ENCODE peak calls at places on chromosomes 1 and 21, in eight cellular contexts. R is neural progenitor cell; U is lung; O is endodermal cell; J is SK-N-SH; P is CD4-positive, CD25-positive, alpha-beta regulatory T cell; M is Peyer's patch; G is IMR-90. K is an unnamed sample.

GRCh38 chr1:90964444-90965035 is 57.3 kb downstream of the ZNF644 start:
- DNase-seq in O (no peak), J (no peak), U (no peak), P (peak; percentile 15), M (no peak), G (peak; percentile 21), R (peak; percentile 15), K (no peak)

GRCh38 chr1:10651377-10651776 is 145.1 kb downstream of the CASZ1 start:
- DNase-seq in O (peak; percentile 86), J (no peak), G (peak; percentile 31), U (peak; percentile 42), P (no peak), R (peak; percentile 56), M (no peak), K (no peak)

GRCh38 chr1:154975409-154976205 is 1.1 kb downstream of the CKS1B start:
- DNase-seq in U (peak; percentile 69), P (peak; percentile 48), J (no peak), O (peak; percentile 77), R (peak; percentile 64), G (peak; percentile 53), M (peak; percentile 79), K (peak; percentile 44)

GRCh38 chr1:7517611-7518330 is 253.3 kb upstream of the VAMP3 start:
- DNase-seq in M (no peak), J (no peak), G (no peak), O (no peak), R (no peak), U (no peak), P (no peak), K (no peak)

GRCh38 chr1:56424744-56425493 is 154.4 kb downstream of the PLPP3 start:
- DNase-seq in G (peak; percentile 71), O (no peak), R (peak; percentile 88), P (no peak), J (no peak), M (no peak), U (peak; percentile 39), K (no peak)

GRCh38 chr21:28537371-28538079 is 455.2 kb downstream of the LTN1 start:
- DNase-seq in U (no peak), G (peak; percentile 100), J (no peak), O (no peak), R (no peak), M (no peak), P (no peak), K (no peak)

GRCh38 chr1:155003227-155003765 is 694 bp downstream of the ZBTB7B start:
- DNase-seq in O (peak; percentile 81), G (no peak), M (peak; percentile 67), R (peak; percentile 62), U (no peak), J (peak; percentile 65), P (no peak), K (no peak)

GRCh38 chr1:79899914-79900313 is 893.4 kb upstream of the ADGRL4 start:
- DNase-seq in U (no peak), O (no peak), J (no peak), M (no peak), R (no peak), P (no peak), G (peak; percentile 100), K (no peak)

GRCh38 chr1:218025454-218025853 is 259.6 kb upstream of the RRP15 start:
- DNase-seq in P (no peak), O (no peak), U (no peak), J (no peak), R (no peak), M (no peak), G (peak; percentile 76), K (no peak)

GRCh38 chr1:234413485-234413884 is 40.2 kb downstream of the COA6 start:
- DNase-seq in P (no peak), G (no peak), U (no peak), M (no peak), O (no peak), J (no peak), R (no peak), K (no peak)

GRCh38 chr1:45785583-45785982 is 17.8 kb upstream of the MAST2 start:
- DNase-seq in O (no peak), R (no peak), M (no peak), J (no peak), P (peak; percentile 40), G (no peak), U (no peak), K (peak; percentile 13)

GRCh38 chr1:19877821-19878636 is 4.2 kb upstream of the OTUD3 start:
- DNase-seq in U (no peak), M (peak; percentile 70), O (peak; percentile 54), R (peak; percentile 28), J (no peak), P (no peak), G (no peak), K (no peak)

GRCh38 chr1:101506541-101507164 is 269.8 kb downstream of the S1PR1 start:
- DNase-seq in R (peak; percentile 62), O (peak; percentile 69), G (peak; percentile 31), P (peak; percentile 33), U (no peak), M (no peak), J (peak; percentile 33), K (no peak)

GRCh38 chr1:11558286-11558685 is 79.3 kb downstream of the DISP3 start:
- DNase-seq in G (no peak), J (no peak), O (peak; percentile 65), U (no peak), P (no peak), M (no peak), R (peak; percentile 36), K (no peak)

GRCh38 chr21:34800797-34801518 is 132.2 kb downstream of the CLIC6 start:
- DNase-seq in M (no peak), U (no peak), R (no peak), J (no peak), P (no peak), O (no peak), G (peak; percentile 46), K (no peak)

GRCh38 chr1:206898909-206899431 is 1.7 kb downstream of the IL24 start:
- DNase-seq in U (no peak), G (no peak), M (no peak), P (no peak), O (no peak), J (no peak), R (no peak), K (no peak)

GRCh38 chr1:206898089-206898908 is 1.1 kb downstream of the IL24 start:
- DNase-seq in J (no peak), P (no peak), M (no peak), U (no peak), R (no peak), O (no peak), G (peak; percentile 71), K (no peak)

GRCh38 chr1:206896261-206896660 is 982 bp upstream of the IL24 start:
- DNase-seq in M (no peak), G (no peak), R (no peak), U (no peak), J (no peak), P (no peak), O (no peak), K (no peak)

GRCh38 chr1:206895837-206896242 is 1.4 kb upstream of the IL24 start:
- DNase-seq in G (peak; percentile 68), O (no peak), R (no peak), U (no peak), P (no peak), M (no peak), J (no peak), K (no peak)

GRCh38 chr1:206897175-206897574 is at the start of gene IL24:
- DNase-seq in O (no peak), P (no peak), M (no peak), U (no peak), R (no peak), G (no peak), J (no peak), K (no peak)
- H3K27ac ChIP-seq in O (no peak within 1 kb of the TSS), P (no peak within 1 kb of the TSS), M (no peak within 1 kb of the TSS), U (peak within 1 kb of the TSS; percentile 64), R (no peak within 1 kb of the TSS), G (peak within 1 kb of the TSS; percentile 85), J (peak within 1 kb of the TSS; percentile 28), K (no peak within 1 kb of the TSS)

DNA sequence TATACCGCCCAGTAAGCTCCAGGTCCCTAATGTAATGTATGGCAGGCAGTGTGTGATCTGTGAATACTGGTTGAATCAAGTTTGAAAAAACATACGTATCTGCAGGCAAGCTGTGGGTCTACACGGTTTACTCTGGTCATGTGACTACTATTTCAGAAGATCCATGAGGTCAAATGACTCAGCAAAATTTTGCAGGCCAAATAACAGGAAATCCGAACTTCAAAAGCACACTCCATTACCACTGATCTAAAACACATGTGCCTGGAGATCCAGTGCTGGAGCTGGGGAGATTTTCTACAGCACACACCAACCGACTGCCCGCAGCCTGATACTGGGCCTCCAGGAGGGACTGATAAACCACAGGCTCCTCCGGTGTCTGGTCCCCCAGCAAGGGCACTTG is 64.5 kb upstream of the SLC44A3 start:
- DNase-seq in J (peak; percentile 72), P (no peak), R (no peak), U (no peak), O (no peak), M (no peak), G (peak; percentile 99), K (no peak)
- H3K4me1 ChIP-seq in J (no peaks in the 10 kb centered on the region), P (no peaks in the 10 kb centered on the region), R (peaks cover 7% of the 10 kb centered on the region), U (peaks cover 12% of the 10 kb centered on the region), O (peaks cover 11% of the 10 kb centered on the region), M (no peaks in the 10 kb centered on the region), G (peaks cover 27% of the 10 kb centered on the region), K (no peaks in the 10 kb centered on the region)

GRCh38 chr1:36866168-36866814 is 168.0 kb downstream of the GRIK3 start:
- DNase-seq in J (no peak), M (no peak), U (no peak), P (no peak), O (no peak), G (no peak), R (no peak), K (no peak)
- H3K27me3 ChIP-seq in J (no peaks in the 10 kb centered on the region), M (no peaks in the 10 kb centered on the region), U (no peaks in the 10 kb centered on the region), P (no peaks in the 10 kb centered on the region), O (no peaks in the 10 kb centered on the region), G (no peaks in the 10 kb centered on the region), R (no peaks in the 10 kb centered on the region), K (no peaks in the 10 kb centered on the region)

GRCh38 chr21:45822429-45823099 is 159.0 kb upstream of the COL6A1 start:
- DNase-seq in R (no peak), U (no peak), O (peak; percentile 79), M (no peak), P (no peak), J (peak; percentile 14), G (no peak), K (no peak)

GRCh38 chr21:45823100-45823681 is 158.4 kb upstream of the COL6A1 start:
- DNase-seq in G (no peak), P (no peak), M (no peak), R (no peak), U (no peak), O (no peak), J (no peak), K (no peak)

GRCh38 chr21:45826733-45827692 is 154.6 kb upstream of the COL6A1 start:
- DNase-seq in O (no peak), R (no peak), M (no peak), P (peak; percentile 4), G (no peak), U (no peak), J (no peak), K (no peak)

GRCh38 chr21:45824546-45825208 is 156.9 kb upstream of the COL6A1 start:
- DNase-seq in R (no peak), G (no peak), J (no peak), U (no peak), O (no peak), P (no peak), M (no peak), K (no peak)

DNA sequence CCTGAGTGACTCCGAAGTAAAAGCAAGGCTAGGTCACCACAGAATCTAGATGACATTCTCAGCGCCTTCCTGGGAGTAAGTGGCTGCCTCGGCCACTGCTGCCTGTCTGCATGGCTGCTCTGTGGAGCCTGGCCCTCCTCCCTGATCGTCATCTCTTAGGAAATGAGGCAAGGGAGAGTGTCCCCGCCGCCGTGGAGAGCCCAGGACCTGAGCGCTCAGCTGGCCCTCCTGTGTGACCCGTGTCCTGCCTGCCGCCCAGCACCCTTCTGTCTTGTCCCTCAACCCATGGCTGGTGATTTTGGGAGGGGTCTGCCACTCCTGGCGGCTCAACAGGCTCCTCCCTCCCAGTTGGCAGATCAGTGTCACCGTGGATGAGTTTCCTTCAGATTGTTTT is 156.4 kb upstream of the COL6A1 start:
- DNase-seq in O (no peak), G (no peak), M (no peak), R (no peak), P (no peak), U (no peak), J (no peak), K (no peak)
- H3K27ac ChIP-seq in O (no peak overlapping the region), G (no peak overlapping the region), M (no peak overlapping the region), R (no peak overlapping the region), P (no peak overlapping the region), U (no peak overlapping the region), J (no peak overlapping the region), K (no peak overlapping the region)